ENCODE peak calls at places on chromosomes 4 and X, in five cellular contexts. One of them, this sample, is unnamed.
A peak's percentile ranks its signal among the peaks of the same experiment; 100 is the strongest.

GRCh38 chr4:53764761-53765490 is 173.6 kb upstream of the LNX1 start:
- DNase-seq in pancreas: no peak
- DNase-seq in CD4-positive, alpha-beta T cell: no peak
- DNase-seq in NCI-H2081: no peak
- DNase-seq in Peyer's patch: no peak
- DNase-seq in this sample: no peak

GRCh38 chr4:5824635-5825034 is 68.3 kb downstream of the CRMP1 start:
- DNase-seq in pancreas: no peak
- DNase-seq in CD4-positive, alpha-beta T cell: no peak
- DNase-seq in NCI-H2081: peak; percentile 21
- DNase-seq in Peyer's patch: no peak
- DNase-seq in this sample: no peak

GRCh38 chrX:155179343-155179997 is 36.8 kb upstream of the VBP1 start:
- DNase-seq in pancreas: no peak
- DNase-seq in CD4-positive, alpha-beta T cell: no peak
- DNase-seq in NCI-H2081: no peak
- DNase-seq in Peyer's patch: no peak
- DNase-seq in this sample: no peak

GRCh38 chr4:138162259-138162658 is 79.9 kb downstream of the SLC7A11 start:
- DNase-seq in pancreas: no peak
- DNase-seq in CD4-positive, alpha-beta T cell: no peak
- DNase-seq in NCI-H2081: no peak
- DNase-seq in Peyer's patch: no peak
- DNase-seq in this sample: no peak

GRCh38 chr4:19924761-19925160 is 326.9 kb upstream of the SLIT2 start:
- DNase-seq in pancreas: no peak
- DNase-seq in CD4-positive, alpha-beta T cell: no peak
- DNase-seq in NCI-H2081: no peak
- DNase-seq in Peyer's patch: no peak
- DNase-seq in this sample: no peak

GRCh38 chr4:172390341-172390740 is 577.1 kb downstream of the GALNTL6 start:
- DNase-seq in pancreas: no peak
- DNase-seq in CD4-positive, alpha-beta T cell: no peak
- DNase-seq in NCI-H2081: no peak
- DNase-seq in Peyer's patch: no peak
- DNase-seq in this sample: no peak

GRCh38 chr4:134747108-134747805 is 545.7 kb upstream of the PABPC4L start:
- DNase-seq in pancreas: no peak
- DNase-seq in CD4-positive, alpha-beta T cell: no peak
- DNase-seq in NCI-H2081: no peak
- DNase-seq in Peyer's patch: no peak
- DNase-seq in this sample: no peak

GRCh38 chr4:86935499-86935832 is 655 bp downstream of the AFF1 start:
- DNase-seq in pancreas: no peak
- DNase-seq in CD4-positive, alpha-beta T cell: no peak
- DNase-seq in NCI-H2081: no peak
- DNase-seq in Peyer's patch: peak; percentile 72
- DNase-seq in this sample: peak; percentile 47

GRCh38 chrX:45749375-45749774 is 548.7 kb upstream of the DIPK2B start:
- DNase-seq in pancreas: no peak
- DNase-seq in CD4-positive, alpha-beta T cell: no peak
- DNase-seq in NCI-H2081: no peak
- DNase-seq in Peyer's patch: no peak
- DNase-seq in this sample: peak; percentile 27

GRCh38 chr4:77073981-77074865 is 1.6 kb downstream of the CCNI start:
- DNase-seq in pancreas: no peak
- DNase-seq in CD4-positive, alpha-beta T cell: no peak
- DNase-seq in NCI-H2081: no peak
- DNase-seq in Peyer's patch: no peak
- DNase-seq in this sample: no peak

GRCh38 chr4:88060431-88060830 is 53.0 kb downstream of the PKD2 start:
- DNase-seq in pancreas: no peak
- DNase-seq in CD4-positive, alpha-beta T cell: no peak
- DNase-seq in NCI-H2081: no peak
- DNase-seq in Peyer's patch: no peak
- DNase-seq in this sample: no peak

GRCh38 chr4:30535255-30535654 is 184.9 kb upstream of the PCDH7 start:
- DNase-seq in pancreas: no peak
- DNase-seq in CD4-positive, alpha-beta T cell: no peak
- DNase-seq in NCI-H2081: no peak
- DNase-seq in Peyer's patch: no peak
- DNase-seq in this sample: no peak

GRCh38 chr4:120555058-120555457 is 367.5 kb downstream of the PRDM5 start:
- DNase-seq in pancreas: no peak
- DNase-seq in CD4-positive, alpha-beta T cell: no peak
- DNase-seq in NCI-H2081: peak; percentile 61
- DNase-seq in Peyer's patch: no peak
- DNase-seq in this sample: no peak

GRCh38 chr4:8285143-8285975 is 15.8 kb downstream of the HTRA3 start:
- DNase-seq in pancreas: no peak
- DNase-seq in CD4-positive, alpha-beta T cell: no peak
- DNase-seq in NCI-H2081: no peak
- DNase-seq in Peyer's patch: no peak
- DNase-seq in this sample: no peak

GRCh38 chr4:10232114-10232513 is 115.5 kb upstream of the WDR1 start:
- DNase-seq in pancreas: no peak
- DNase-seq in CD4-positive, alpha-beta T cell: no peak
- DNase-seq in NCI-H2081: no peak
- DNase-seq in Peyer's patch: no peak
- DNase-seq in this sample: no peak

GRCh38 chrX:129769467-129770154 is 10.1 kb upstream of the SASH3 start:
- DNase-seq in pancreas: no peak
- DNase-seq in CD4-positive, alpha-beta T cell: peak; percentile 60
- DNase-seq in NCI-H2081: no peak
- DNase-seq in Peyer's patch: peak; percentile 90
- DNase-seq in this sample: no peak

GRCh38 chr4:103853627-103854026 is 133.8 kb upstream of the TACR3 start:
- DNase-seq in pancreas: no peak
- DNase-seq in CD4-positive, alpha-beta T cell: no peak
- DNase-seq in NCI-H2081: no peak
- DNase-seq in Peyer's patch: no peak
- DNase-seq in this sample: no peak

GRCh38 chr4:107858158-107858742 is 33.5 kb downstream of the SGMS2 start:
- DNase-seq in pancreas: no peak
- DNase-seq in CD4-positive, alpha-beta T cell: no peak
- DNase-seq in NCI-H2081: no peak
- DNase-seq in Peyer's patch: no peak
- DNase-seq in this sample: peak; percentile 34

GRCh38 chr4:150007512-150007911 is 70.7 kb upstream of the DCLK2 start:
- DNase-seq in pancreas: no peak
- DNase-seq in CD4-positive, alpha-beta T cell: no peak
- DNase-seq in NCI-H2081: no peak
- DNase-seq in Peyer's patch: no peak
- DNase-seq in this sample: no peak

GRCh38 chr4:65917486-65917885 is 247.2 kb upstream of the EPHA5 start:
- DNase-seq in pancreas: no peak
- DNase-seq in CD4-positive, alpha-beta T cell: no peak
- DNase-seq in NCI-H2081: no peak
- DNase-seq in Peyer's patch: no peak
- DNase-seq in this sample: no peak

GRCh38 chr4:69617083-69617694 is 22.3 kb downstream of the UGT2A2 start:
- DNase-seq in pancreas: no peak
- DNase-seq in CD4-positive, alpha-beta T cell: no peak
- DNase-seq in NCI-H2081: peak; percentile 5
- DNase-seq in Peyer's patch: no peak
- DNase-seq in this sample: no peak

GRCh38 chr4:182502074-182502473 is 258.9 kb downstream of the TENM3 start:
- DNase-seq in pancreas: no peak
- DNase-seq in CD4-positive, alpha-beta T cell: no peak
- DNase-seq in NCI-H2081: no peak
- DNase-seq in Peyer's patch: no peak
- DNase-seq in this sample: no peak

GRCh38 chr4:122889726-122890125 is 32.7 kb downstream of the NUDT6 start:
- DNase-seq in pancreas: no peak
- DNase-seq in CD4-positive, alpha-beta T cell: no peak
- DNase-seq in NCI-H2081: no peak
- DNase-seq in Peyer's patch: no peak
- DNase-seq in this sample: no peak

GRCh38 chr4:17561195-17561909 is 15.6 kb upstream of the LAP3 start:
- DNase-seq in pancreas: no peak
- DNase-seq in CD4-positive, alpha-beta T cell: no peak
- DNase-seq in NCI-H2081: no peak
- DNase-seq in Peyer's patch: no peak
- DNase-seq in this sample: no peak

GRCh38 chr4:26433556-26433955 is 56.7 kb downstream of the CCKAR start:
- DNase-seq in pancreas: no peak
- DNase-seq in CD4-positive, alpha-beta T cell: no peak
- DNase-seq in NCI-H2081: no peak
- DNase-seq in Peyer's patch: no peak
- DNase-seq in this sample: no peak

GRCh38 chr4:145234086-145234694 is 53.8 kb upstream of the OTUD4 start:
- DNase-seq in pancreas: peak; percentile 58
- DNase-seq in CD4-positive, alpha-beta T cell: peak; percentile 22
- DNase-seq in NCI-H2081: peak; percentile 26
- DNase-seq in Peyer's patch: peak; percentile 78
- DNase-seq in this sample: peak; percentile 32

GRCh38 chrX:155747520-155747919 is 133.6 kb upstream of the VAMP7 start:
- DNase-seq in pancreas: peak; percentile 14
- DNase-seq in CD4-positive, alpha-beta T cell: no peak
- DNase-seq in NCI-H2081: peak; percentile 43
- DNase-seq in Peyer's patch: peak; percentile 81
- DNase-seq in this sample: peak; percentile 63

GRCh38 chr4:5460106-5460801 is 248.1 kb downstream of the EVC2 start:
- DNase-seq in pancreas: peak; percentile 25
- DNase-seq in CD4-positive, alpha-beta T cell: no peak
- DNase-seq in NCI-H2081: peak; percentile 9
- DNase-seq in Peyer's patch: no peak
- DNase-seq in this sample: no peak

GRCh38 chr4:73998040-73999011 is at the start of gene CXCL5:
- DNase-seq in pancreas: peak; percentile 31
- DNase-seq in CD4-positive, alpha-beta T cell: no peak
- DNase-seq in NCI-H2081: no peak
- DNase-seq in Peyer's patch: no peak
- DNase-seq in this sample: peak; percentile 10

GRCh38 chr4:53686521-53686920 is 95.2 kb upstream of the LNX1 start:
- DNase-seq in pancreas: no peak
- DNase-seq in CD4-positive, alpha-beta T cell: no peak
- DNase-seq in NCI-H2081: no peak
- DNase-seq in Peyer's patch: no peak
- DNase-seq in this sample: no peak

GRCh38 chr4:132763465-132763864 is 385.6 kb upstream of the PCDH10 start:
- DNase-seq in pancreas: no peak
- DNase-seq in CD4-positive, alpha-beta T cell: no peak
- DNase-seq in NCI-H2081: no peak
- DNase-seq in Peyer's patch: no peak
- DNase-seq in this sample: no peak

GRCh38 chr4:8553958-8554357 is 26.2 kb upstream of the GPR78 start:
- DNase-seq in pancreas: no peak
- DNase-seq in CD4-positive, alpha-beta T cell: no peak
- DNase-seq in NCI-H2081: no peak
- DNase-seq in Peyer's patch: no peak
- DNase-seq in this sample: no peak